ENCODE peak calls at places on chromosomes 2 and 18, in five cellular contexts. P is coronary artery, S is A549, N is epithelial cell of esophagus, D is OCI-LY7. F is an unnamed sample.

GRCh38 chr2:83369601-83370418 is 1089.3 kb downstream of the SUCLG1 start:
- DNase-seq in N (no peak), D (no peak), S (no peak), P (no peak), F (no peak)

GRCh38 chr2:71785550-71785951 is 332.2 kb downstream of the DYSF start:
- DNase-seq in S (no peak), N (no peak), D (no peak), P (peak), F (no peak)

GRCh38 chr2:187978341-187978740 is 313.3 kb upstream of the GULP1 start:
- DNase-seq in D (no peak), S (no peak), P (no peak), N (no peak), F (no peak)

GRCh38 chr2:88059979-88060906 is 4.7 kb upstream of the KRCC1 start:
- DNase-seq in N (peak), P (no peak), S (peak), D (peak), F (peak)

GRCh38 chr2:169727065-169727464 is 6.6 kb upstream of the KLHL23 start:
- DNase-seq in N (no peak), D (no peak), P (no peak), S (no peak), F (no peak)

GRCh38 chr2:57296795-57297517 is 749.6 kb upstream of the VRK2 start:
- DNase-seq in N (peak), P (no peak), S (no peak), D (no peak), F (no peak)

GRCh38 chr2:167253025-167253424 is 364.7 kb downstream of the XIRP2 start:
- DNase-seq in S (no peak), N (peak), P (no peak), D (no peak), F (no peak)

GRCh38 chr2:203225423-203226039 is 13.3 kb upstream of the CYP20A1 start:
- DNase-seq in D (peak), S (no peak), P (no peak), N (peak), F (peak)

GRCh38 chr2:195304310-195304709 is 352.7 kb upstream of the SLC39A10 start:
- DNase-seq in D (peak), N (peak), S (no peak), P (no peak), F (peak)

GRCh38 chr2:191942114-191943103 is 95.5 kb upstream of the CAVIN2 start:
- DNase-seq in N (peak), S (no peak), P (no peak), D (no peak), F (no peak)

GRCh38 chr2:30276455-30276911 is 45.1 kb downstream of the LBH start:
- DNase-seq in D (no peak), P (no peak), N (no peak), S (no peak), F (peak)

GRCh38 chr2:119744335-119744939 is 15.3 kb upstream of the PTPN4 start:
- DNase-seq in S (peak), N (peak), P (no peak), D (no peak), F (no peak)

GRCh38 chr2:177784449-177784845 is 288.1 kb downstream of the PDE11A start:
- DNase-seq in S (no peak), P (no peak), D (no peak), N (peak), F (no peak)

GRCh38 chr18:1541478-1541877 is 636.8 kb downstream of the ADCYAP1 start:
- DNase-seq in N (no peak), P (no peak), S (no peak), D (no peak), F (no peak)

GRCh38 chr2:229669841-229670240 is 44.5 kb downstream of the DNER start:
- DNase-seq in N (peak), D (no peak), P (no peak), S (no peak), F (no peak)

GRCh38 chr2:82795446-82795845 is 1663.6 kb downstream of the SUCLG1 start:
- DNase-seq in S (no peak), P (no peak), D (no peak), N (peak), F (no peak)

GRCh38 chr2:121059651-121060649 is 225.1 kb downstream of the TFCP2L1 start:
- DNase-seq in D (no peak), N (no peak), S (no peak), P (no peak), F (no peak)

GRCh38 chr2:84891355-84892010 is 10.6 kb upstream of the TRABD2A start:
- DNase-seq in P (no peak), D (no peak), S (no peak), N (no peak), F (no peak)

GRCh38 chr2:206856474-206856873 is 82.8 kb upstream of the CPO start:
- DNase-seq in D (no peak), N (peak), S (no peak), P (no peak), F (no peak)

GRCh38 chr2:191488135-191488534 is 189.8 kb upstream of the NABP1 start:
- DNase-seq in S (no peak), N (peak), D (no peak), P (no peak), F (no peak)

GRCh38 chr2:62785810-62786593 is 80.5 kb downstream of the EHBP1 start:
- DNase-seq in N (peak), P (no peak), S (no peak), D (no peak), F (no peak)

GRCh38 chr2:234597576-234597861 is 100.6 kb upstream of the ARL4C start:
- DNase-seq in N (no peak), S (no peak), D (no peak), P (no peak), F (no peak)

GRCh38 chr2:43293744-43294695 is 67.6 kb upstream of the ZFP36L2 start:
- DNase-seq in S (peak), N (peak), D (no peak), P (peak), F (peak)

GRCh38 chr2:161381581-161381980 is 34.5 kb upstream of the TBR1 start:
- DNase-seq in N (no peak), D (no peak), S (no peak), P (no peak), F (no peak)

GRCh38 chr2:38572167-38572566 is 30.6 kb downstream of the HNRNPLL start:
- DNase-seq in N (peak), D (no peak), P (no peak), S (no peak), F (no peak)

GRCh38 chr2:45190481-45190880 is 181.2 kb upstream of the SIX2 start:
- DNase-seq in D (no peak), S (no peak), P (no peak), N (no peak), F (no peak)

GRCh38 chr2:127061377-127062273 is 45.3 kb downstream of the BIN1 start:
- DNase-seq in D (no peak), N (no peak), P (no peak), S (no peak), F (no peak)

GRCh38 chr2:90069290-90069894 is 1377.9 kb downstream of the RPIA start:
- DNase-seq in P (no peak), S (peak), N (peak), D (peak), F (peak)

GRCh38 chr18:71503222-71503621 is 1040.9 kb downstream of the CBLN2 start:
- DNase-seq in D (no peak), S (no peak), P (no peak), N (peak), F (no peak)

GRCh38 chr2:162545254-162545653 is 201.3 kb downstream of the GCA start:
- DNase-seq in S (no peak), N (no peak), D (no peak), P (no peak), F (no peak)

GRCh38 chr2:24918326-24919099 is 1.5 kb downstream of the ADCY3 start:
- DNase-seq in N (no peak), D (no peak), S (no peak), P (no peak), F (no peak)

GRCh38 chr2:24920813-24921441 is 890 bp upstream of the ADCY3 start:
- DNase-seq in N (peak), S (peak), D (peak), P (no peak), F (peak)

GRCh38 chr2:24919100-24919976 is 699 bp downstream of the ADCY3 start:
- DNase-seq in S (peak), P (no peak), N (peak), D (peak), F (peak)

GRCh38 chr2:24922556-24922955 is 2.5 kb upstream of the ADCY3 start:
- DNase-seq in N (no peak), D (no peak), P (no peak), S (no peak), F (no peak)

GRCh38 chr2:24919977-24920812 is at the start of gene ADCY3:
- DNase-seq in N (peak), P (no peak), D (peak), S (peak), F (peak)
- H3K4me3 ChIP-seq in N (peak), P (peak), D (peak), S (peak), F (peak)

DNA sequence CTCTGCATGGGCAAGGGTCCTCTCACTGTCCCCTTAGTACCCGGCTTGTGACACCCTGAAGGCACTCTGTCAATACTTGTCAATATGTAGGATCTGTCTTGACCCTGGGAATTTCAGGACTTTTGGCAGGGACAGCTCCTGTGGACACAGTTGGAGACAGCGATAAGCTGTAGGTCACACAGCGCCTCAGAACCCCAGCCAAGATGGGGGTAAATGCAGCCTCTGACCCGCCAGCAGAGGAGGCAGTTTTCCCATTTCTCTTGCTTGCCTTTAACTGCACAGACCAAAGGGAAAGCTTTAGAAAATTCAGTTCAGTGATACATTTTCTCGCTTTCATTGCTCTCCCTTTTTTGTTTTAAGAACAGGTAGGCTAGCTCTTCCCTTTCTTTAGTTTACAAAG is 54.8 kb upstream of the KLHL29 start:
- DNase-seq in N (peak), S (peak), P (no peak), D (no peak), F (peak)
- TF ChIP-seq CTCF in N (no peak), S (peak), P (no peak), D (peak), F (peak)

GRCh38 chr2:157559061-157559460 is 69.6 kb downstream of the ACVR1C start:
- DNase-seq in P (no peak), D (no peak), S (no peak), N (no peak), F (no peak)

GRCh38 chr2:157559890-157560289 is 68.8 kb downstream of the ACVR1C start:
- DNase-seq in S (no peak), D (no peak), N (no peak), P (no peak), F (no peak)

GRCh38 chr2:157557770-157558169 is 70.9 kb downstream of the ACVR1C start:
- DNase-seq in N (no peak), S (no peak), P (no peak), D (no peak), F (no peak)

DNA sequence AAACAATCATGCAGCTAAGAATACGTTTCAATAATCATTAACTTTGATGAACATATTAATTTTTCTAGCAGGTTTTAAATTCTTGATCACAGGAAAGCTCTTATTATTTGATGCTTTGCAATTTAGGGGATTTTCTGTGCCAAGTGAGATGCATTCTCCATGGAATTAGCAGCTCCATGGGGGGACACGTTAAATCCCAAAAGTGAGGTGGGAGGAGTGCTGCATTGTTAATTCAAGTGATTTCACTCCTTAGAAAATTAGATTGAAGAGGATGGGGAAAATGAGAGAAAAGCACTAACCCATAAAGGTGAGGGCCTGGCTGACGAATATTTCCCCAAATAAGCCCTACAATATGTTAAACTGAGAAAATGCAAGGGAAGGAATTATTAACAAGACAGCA is 69.2 kb downstream of the ACVR1C start:
- DNase-seq in P (no peak), S (no peak), D (no peak), N (no peak), F (no peak)
- H3K4me3 ChIP-seq in P (no peak), S (no peak), D (no peak), N (no peak), F (no peak)

GRCh38 chr18:11304900-11305299 is 155.5 kb upstream of the PIEZO2 start:
- DNase-seq in D (no peak), S (no peak), P (no peak), N (no peak), F (no peak)

GRCh38 chr18:11309172-11309571 is 159.8 kb upstream of the PIEZO2 start:
- DNase-seq in N (no peak), S (no peak), D (peak), P (no peak), F (peak)

GRCh38 chr18:11308499-11308898 is 159.1 kb upstream of the PIEZO2 start:
- DNase-seq in S (no peak), P (no peak), N (no peak), D (no peak), F (no peak)

GRCh38 chr18:11307716-11308115 is 158.3 kb upstream of the PIEZO2 start:
- DNase-seq in D (no peak), S (no peak), P (no peak), N (no peak), F (no peak)

DNA sequence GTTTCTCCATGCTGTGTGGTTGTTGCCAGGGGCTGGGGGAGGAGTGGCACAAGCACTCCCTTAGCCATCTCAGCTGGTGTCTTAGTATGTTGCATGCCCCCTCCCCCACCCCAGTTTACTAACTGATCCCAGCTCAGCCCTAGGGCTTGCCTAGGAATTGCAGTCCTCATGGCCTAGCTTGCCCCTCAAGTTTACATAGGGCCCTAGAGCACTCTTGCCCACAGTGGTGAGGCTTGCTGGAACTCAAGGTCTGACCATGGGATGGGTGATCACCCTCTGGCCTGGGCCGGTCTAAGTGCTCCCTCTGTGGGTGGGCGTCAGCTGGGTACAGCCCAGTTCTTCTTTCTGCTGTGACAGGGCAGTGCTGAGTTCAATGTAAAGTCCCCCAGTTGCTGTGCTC is 156.1 kb upstream of the PIEZO2 start:
- DNase-seq in N (no peak), S (no peak), P (no peak), D (no peak), F (no peak)
- TF ChIP-seq CTCF in N (no peak), S (no peak), P (no peak), D (no peak), F (no peak)

GRCh38 chr18:79789091-79789891 is 8.4 kb upstream of the KCNG2 start:
- DNase-seq in N (no peak), P (no peak), D (no peak), S (no peak), F (no peak)

GRCh38 chr18:79789901-79790885 is 7.5 kb upstream of the KCNG2 start:
- DNase-seq in N (no peak), P (no peak), S (no peak), D (no peak), F (no peak)

GRCh38 chr18:79786781-79787526 is 10.8 kb upstream of the KCNG2 start:
- DNase-seq in D (no peak), S (no peak), N (no peak), P (no peak), F (no peak)

GRCh38 chr18:79787527-79788095 is 10.1 kb upstream of the KCNG2 start:
- DNase-seq in N (no peak), S (no peak), P (no peak), D (no peak), F (no peak)

DNA sequence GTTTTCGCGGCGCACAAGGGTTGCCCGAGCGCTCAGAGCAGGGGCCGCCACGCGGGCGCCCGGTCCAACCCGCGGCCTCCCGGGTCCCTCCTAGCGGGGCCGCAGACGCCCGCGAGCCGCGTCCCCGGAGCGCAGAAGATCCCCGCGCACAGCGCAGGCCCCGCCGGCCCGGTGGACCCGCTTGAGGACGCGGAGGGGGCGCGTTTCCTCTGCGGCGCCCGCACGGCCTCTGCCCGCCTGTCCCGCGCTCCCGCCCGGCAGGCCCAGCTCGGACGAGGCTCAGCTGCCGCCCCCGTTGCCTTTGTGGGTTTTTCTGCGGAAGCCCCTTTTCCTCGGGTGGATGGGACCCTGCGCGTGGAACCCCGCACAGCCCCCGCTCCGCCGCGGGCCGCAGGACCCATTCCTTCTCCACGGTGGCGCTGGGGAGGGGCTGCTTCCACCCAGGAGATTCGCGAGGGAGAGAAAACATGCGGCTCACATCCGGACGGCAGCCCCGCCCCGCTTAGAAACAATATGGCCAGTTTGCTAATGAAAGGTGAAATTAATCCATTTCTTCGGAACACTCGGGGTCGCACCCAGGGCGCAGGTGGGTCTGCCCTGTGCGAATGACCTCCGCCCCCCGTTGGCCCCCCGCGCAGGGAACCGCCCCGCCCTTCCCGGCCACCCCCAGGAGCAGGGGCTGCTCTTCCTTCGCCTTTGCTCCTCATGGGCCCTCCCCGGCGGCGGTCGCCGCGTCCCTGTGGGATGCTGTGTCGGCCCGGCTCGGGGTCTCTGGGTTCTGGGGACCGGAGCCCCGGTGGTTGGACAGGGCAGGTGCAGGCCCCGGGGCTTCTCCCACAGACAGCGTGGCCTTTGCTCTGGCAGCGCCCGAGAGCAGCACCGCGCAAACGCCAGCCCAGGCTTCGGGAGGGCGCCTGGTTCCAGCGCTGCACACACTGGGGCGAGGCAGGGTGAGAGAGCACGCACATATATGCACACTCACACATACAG is 9.3 kb upstream of the KCNG2 start:
- DNase-seq in S (no peak), D (no peak), P (no peak), N (no peak), F (no peak)
- H3K4me3 ChIP-seq in S (no peak), D (no peak), P (peak), N (no peak), F (no peak)

GRCh38 chr2:96117701-96118588 is 1.6 kb upstream of the ADRA2B start:
- DNase-seq in P (no peak), N (peak), S (peak), D (peak), F (no peak)
- TF ChIP-seq CTCF in P (no peak), N (peak), S (no peak), D (peak), F (peak)

DNA sequence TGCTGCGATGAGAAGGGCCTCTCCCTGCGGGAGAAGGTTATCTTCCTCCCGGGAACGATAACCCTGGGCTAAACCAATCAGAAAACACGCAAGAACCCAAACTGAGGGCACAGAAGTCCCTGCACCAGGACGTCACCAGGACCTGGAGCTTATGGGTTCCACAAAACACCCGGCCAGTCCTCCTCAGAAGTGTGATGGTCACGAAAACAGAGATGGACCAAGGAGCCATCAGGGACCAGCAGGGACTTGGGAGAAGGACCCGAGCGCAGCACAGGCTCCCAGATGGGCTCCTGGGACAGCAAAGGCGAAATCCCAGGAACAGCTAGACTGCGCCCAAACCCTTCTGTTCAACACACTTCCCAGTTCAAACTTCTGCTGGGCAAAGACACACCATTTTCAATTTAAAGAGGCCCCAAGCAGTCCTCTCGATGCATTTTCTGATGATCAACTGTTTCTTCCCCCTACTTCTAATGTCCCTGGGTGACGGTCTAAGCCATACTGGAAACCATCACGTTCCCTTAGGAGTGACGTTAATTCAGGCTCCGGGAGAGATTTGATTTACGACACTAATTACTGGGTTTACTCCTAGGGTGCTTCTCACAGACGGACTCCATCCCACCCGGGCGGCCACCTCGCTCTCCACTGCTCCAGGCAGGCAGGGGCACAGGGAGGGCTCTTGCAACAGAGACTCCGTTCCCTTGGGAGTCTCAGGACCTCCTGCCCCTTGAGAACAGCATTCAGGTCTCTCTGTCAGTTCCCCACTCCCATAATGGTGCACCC is 29.2 kb downstream of the ZNF516 start:
- DNase-seq in S (no peak), D (no peak), P (peak), N (no peak), F (no peak)
- H3K4me3 ChIP-seq in S (no peak), D (no peak), P (no peak), N (no peak), F (no peak)

F was measured in GM12865.